ENCODE peak calls at places on chromosomes 1 and 21, in five cellular contexts. A is NCI-H1105, C is lower leg skin, T is amniotic stem cell, K is hippocampal formation. Z is an unnamed sample.

GRCh38 chr1:101843160-101843559 is 153.6 kb downstream of the OLFM3 start:
- DNase-seq in A (no peak), C (no peak), T (no peak), K (no peak), Z (no peak)

GRCh38 chr1:5744342-5744741 is 247.9 kb downstream of the NPHP4 start:
- DNase-seq in A (no peak), C (no peak), T (no peak), K (no peak), Z (no peak)

GRCh38 chr1:164794310-164794709 is 235.3 kb downstream of the PBX1 start:
- DNase-seq in A (no peak), C (no peak), T (peak), K (peak), Z (peak)

GRCh38 chr1:54763814-54764131 is 550 bp downstream of the PARS2 start:
- DNase-seq in A (no peak), C (no peak), T (no peak), K (no peak), Z (no peak)

GRCh38 chr1:165616987-165617546 is 14.0 kb upstream of the MGST3 start:
- DNase-seq in A (no peak), C (no peak), T (no peak), K (no peak), Z (no peak)

GRCh38 chr1:1920057-1920607 is 1.1 kb upstream of the TMEM52 start:
- DNase-seq in A (no peak), C (no peak), T (no peak), K (no peak), Z (no peak)

GRCh38 chr1:167465751-167466150 is 52.6 kb downstream of the CD247 start:
- DNase-seq in A (no peak), C (no peak), T (no peak), K (no peak), Z (no peak)

GRCh38 chr1:7177438-7178126 is 392.3 kb downstream of the CAMTA1 start:
- DNase-seq in A (no peak), C (no peak), T (no peak), K (no peak), Z (no peak)

GRCh38 chr1:15058261-15058660 is 95.3 kb upstream of the TMEM51 start:
- DNase-seq in A (no peak), C (no peak), T (no peak), K (no peak), Z (no peak)

GRCh38 chr1:6011161-6011945 is 19.1 kb upstream of the NPHP4 start:
- DNase-seq in A (no peak), C (no peak), T (no peak), K (no peak), Z (no peak)

GRCh38 chr1:12142891-12143630 is 23.7 kb upstream of the TNFRSF1B start:
- DNase-seq in A (no peak), C (no peak), T (no peak), K (no peak), Z (no peak)

GRCh38 chr1:151976868-151977267 is 16.8 kb downstream of the S100A10 start:
- DNase-seq in A (no peak), C (no peak), T (no peak), K (no peak), Z (no peak)

GRCh38 chr1:183139281-183139942 is 46.7 kb upstream of the LAMC2 start:
- DNase-seq in A (no peak), C (no peak), T (no peak), K (no peak), Z (peak)

GRCh38 chr21:34705032-34705431 is 36.2 kb downstream of the CLIC6 start:
- DNase-seq in A (no peak), C (peak), T (no peak), K (no peak), Z (no peak)

GRCh38 chr1:4317207-4317606 is 337.2 kb upstream of the AJAP1 start:
- DNase-seq in A (no peak), C (no peak), T (no peak), K (no peak), Z (no peak)

GRCh38 chr1:19559641-19560040 is 74.3 kb upstream of the CAPZB start:
- DNase-seq in A (no peak), C (no peak), T (peak), K (no peak), Z (no peak)

GRCh38 chr1:42968654-42969053 is 10.0 kb upstream of the SLC2A1 start:
- DNase-seq in A (no peak), C (no peak), T (no peak), K (no peak), Z (no peak)

GRCh38 chr1:20551945-20552727 is at the start of gene FAM43B:
- DNase-seq in A (peak), C (no peak), T (no peak), K (peak), Z (no peak)

GRCh38 chr1:22925111-22925510 is 47.6 kb downstream of the LACTBL1 start:
- DNase-seq in A (no peak), C (peak), T (no peak), K (no peak), Z (no peak)

GRCh38 chr1:15371610-15372539 is 37.8 kb upstream of the EFHD2 start:
- DNase-seq in A (no peak), C (no peak), T (no peak), K (no peak), Z (no peak)

GRCh38 chr1:67261646-67262045 is 46.0 kb upstream of the IL12RB2 start:
- DNase-seq in A (no peak), C (no peak), T (no peak), K (no peak), Z (no peak)

GRCh38 chr1:166133276-166133841 is 33.4 kb downstream of the FAM78B start:
- DNase-seq in A (no peak), C (no peak), T (no peak), K (no peak), Z (no peak)

GRCh38 chr1:96206451-96206850 is 515.1 kb upstream of the PTBP2 start:
- DNase-seq in A (no peak), C (no peak), T (no peak), K (peak), Z (no peak)

GRCh38 chr1:175150596-175151319 is 41.8 kb downstream of the KIAA0040 start:
- DNase-seq in A (no peak), C (no peak), T (no peak), K (no peak), Z (no peak)

GRCh38 chr1:86434031-86434430 is 10.1 kb downstream of the CLCA2 start:
- DNase-seq in A (no peak), C (no peak), T (no peak), K (no peak), Z (no peak)

GRCh38 chr1:199197695-199198094 is 558.9 kb downstream of the PTPRC start:
- DNase-seq in A (no peak), C (no peak), T (no peak), K (no peak), Z (no peak)

GRCh38 chr1:226510453-226510852 is 38.1 kb upstream of the STUM start:
- DNase-seq in A (no peak), C (peak), T (no peak), K (no peak), Z (no peak)

GRCh38 chr1:50077273-50077672 is 31.4 kb upstream of the ELAVL4 start:
- DNase-seq in A (no peak), C (no peak), T (no peak), K (no peak), Z (no peak)

GRCh38 chr21:33825419-33825818 is 90.2 kb downstream of the ATP5PO start:
- DNase-seq in A (no peak), C (no peak), T (no peak), K (no peak), Z (no peak)

GRCh38 chr1:67674260-67675011 is 10.6 kb upstream of the GADD45A start:
- DNase-seq in A (peak), C (peak), T (no peak), K (no peak), Z (peak)

GRCh38 chr1:63878914-63879313 is 105.1 kb downstream of the ROR1 start:
- DNase-seq in A (no peak), C (no peak), T (no peak), K (no peak), Z (no peak)

GRCh38 chr1:161506336-161507223 is 1.3 kb downstream of the FCGR2A start:
- DNase-seq in A (peak), C (peak), T (no peak), K (no peak), Z (no peak)

GRCh38 chr1:4599951-4600481 is 54.4 kb upstream of the AJAP1 start:
- DNase-seq in A (no peak), C (peak), T (no peak), K (no peak), Z (no peak)

GRCh38 chr1:205325334-205325884 is 3.9 kb upstream of the NUAK2 start:
- DNase-seq in A (peak), C (no peak), T (no peak), K (peak), Z (peak)

GRCh38 chr21:26124421-26124833 is 46.1 kb downstream of the APP start:
- DNase-seq in A (no peak), C (no peak), T (no peak), K (no peak), Z (peak)